ENCODE peak calls at places on chromosomes 12 and 14, in four cellular contexts. Q is GM20000, B is spleen, T is HFFc6. X is an unnamed sample.

GRCh38 chr14:37585101-37585479 is 10.0 kb downstream of the FOXA1 start:
- DNase-seq in Q (no peak), B (no peak), T (no peak), X (no peak)

GRCh38 chr12:47223848-47224213 is 144.1 kb upstream of the AMIGO2 start:
- DNase-seq in Q (no peak), B (no peak), T (no peak), X (no peak)

GRCh38 chr12:49451468-49452259 is 84.4 kb downstream of the SPATS2 start:
- DNase-seq in Q (peak), B (no peak), T (no peak), X (no peak)

GRCh38 chr12:125079943-125080645 is 14.9 kb downstream of the AACS start:
- DNase-seq in Q (no peak), B (no peak), T (no peak), X (no peak)

GRCh38 chr12:54988402-54989054 is 4.0 kb upstream of the TESPA1 start:
- DNase-seq in Q (no peak), B (peak), T (peak), X (no peak)

GRCh38 chr14:93970589-93970966 is 5.8 kb downstream of the ASB2 start:
- DNase-seq in Q (no peak), B (peak), T (no peak), X (no peak)

GRCh38 chr12:100427078-100427477 is 46.6 kb upstream of the NR1H4 start:
- DNase-seq in Q (no peak), B (no peak), T (peak), X (no peak)

GRCh38 chr14:45198551-45198950 is 54.5 kb downstream of the MIS18BP1 start:
- DNase-seq in Q (no peak), B (no peak), T (no peak), X (no peak)

GRCh38 chr12:95218164-95218851 is 701 bp downstream of the VEZT start:
- DNase-seq in Q (no peak), B (no peak), T (peak), X (no peak)

GRCh38 chr12:34597548-34598351 is 575.5 kb downstream of the ALG10 start:
- DNase-seq in Q (peak), B (peak), T (no peak), X (no peak)

GRCh38 chr14:31362746-31363145 is 57.6 kb downstream of the HEATR5A start:
- DNase-seq in Q (no peak), B (no peak), T (no peak), X (no peak)

GRCh38 chr14:49193365-49194050 is 392.7 kb downstream of the RPS29 start:
- DNase-seq in Q (peak), B (no peak), T (no peak), X (no peak)

GRCh38 chr14:96146131-96146771 is 58.4 kb upstream of the BDKRB2 start:
- DNase-seq in Q (no peak), B (no peak), T (peak), X (peak)

GRCh38 chr12:113190761-113191160 is 5.2 kb downstream of the RITA1 start:
- DNase-seq in Q (no peak), B (no peak), T (peak), X (no peak)

GRCh38 chr12:4412462-4412861 is 33.0 kb upstream of the FGF23 start:
- DNase-seq in Q (no peak), B (no peak), T (no peak), X (no peak)

GRCh38 chr14:70827366-70828151 is 18.2 kb upstream of the MAP3K9 start:
- DNase-seq in Q (no peak), B (no peak), T (peak), X (no peak)

GRCh38 chr14:76644875-76645518 is 116.3 kb upstream of the VASH1 start:
- DNase-seq in Q (peak), B (no peak), T (peak), X (no peak)

GRCh38 chr12:78641837-78642423 is 222.6 kb upstream of the SYT1 start:
- DNase-seq in Q (no peak), B (no peak), T (peak), X (no peak)

GRCh38 chr12:574475-575128 is 88.6 kb downstream of the NINJ2 start:
- DNase-seq in Q (no peak), B (no peak), T (no peak), X (no peak)

GRCh38 chr14:55585854-55586253 is 5.8 kb downstream of the KTN1 start:
- DNase-seq in Q (no peak), B (no peak), T (peak), X (no peak)

GRCh38 chr14:77183896-77184295 is 2.3 kb downstream of the TMEM63C start:
- DNase-seq in Q (no peak), B (no peak), T (no peak), X (no peak)

DNA sequence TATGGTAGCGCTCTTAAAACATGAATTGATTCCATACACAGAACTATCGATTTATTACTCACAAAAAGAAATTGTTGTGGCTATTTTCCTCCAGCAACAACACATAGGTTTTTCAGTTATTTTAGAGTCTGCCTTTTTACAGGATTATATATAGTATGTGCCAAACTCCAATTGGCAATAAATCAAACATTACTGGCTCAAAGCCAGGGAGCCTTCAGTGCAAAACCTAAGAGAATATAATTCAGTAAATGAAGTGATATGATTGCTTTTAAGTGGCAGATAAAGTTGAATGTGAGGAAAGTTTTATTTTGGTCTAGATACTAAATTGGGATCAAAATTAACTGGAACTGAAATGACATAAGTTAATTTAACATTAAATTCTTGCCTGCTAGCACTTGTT is 234.8 kb downstream of the PIK3C2G start:
- DNase-seq in Q (no peak), B (no peak), T (no peak), X (no peak)
- TF ChIP-seq CTCF in Q (no peak), B (no peak), T (no peak), X (no peak)

DNA sequence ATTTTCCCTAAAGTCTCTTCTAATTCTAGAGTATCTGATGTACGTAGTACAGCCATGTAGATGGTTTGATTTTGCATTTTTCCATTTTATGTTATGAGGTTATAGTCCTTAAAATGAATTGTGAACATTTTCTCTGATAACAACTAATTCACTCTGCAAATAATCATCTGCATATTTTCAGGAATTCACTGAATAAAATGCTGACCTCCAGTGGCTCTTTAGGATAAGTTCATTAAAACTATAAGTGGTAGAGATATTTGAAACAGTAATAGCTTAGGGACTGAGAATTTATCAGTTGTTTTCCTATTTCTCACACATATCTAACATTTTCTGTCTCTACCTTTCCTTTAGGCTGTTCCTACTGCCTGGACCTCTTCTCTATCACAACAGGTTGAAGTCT is 4.4 kb downstream of the MSRB3 start:
- DNase-seq in Q (no peak), B (no peak), T (no peak), X (no peak)
- TF ChIP-seq CTCF in Q (no peak), B (no peak), T (peak), X (peak)

DNA sequence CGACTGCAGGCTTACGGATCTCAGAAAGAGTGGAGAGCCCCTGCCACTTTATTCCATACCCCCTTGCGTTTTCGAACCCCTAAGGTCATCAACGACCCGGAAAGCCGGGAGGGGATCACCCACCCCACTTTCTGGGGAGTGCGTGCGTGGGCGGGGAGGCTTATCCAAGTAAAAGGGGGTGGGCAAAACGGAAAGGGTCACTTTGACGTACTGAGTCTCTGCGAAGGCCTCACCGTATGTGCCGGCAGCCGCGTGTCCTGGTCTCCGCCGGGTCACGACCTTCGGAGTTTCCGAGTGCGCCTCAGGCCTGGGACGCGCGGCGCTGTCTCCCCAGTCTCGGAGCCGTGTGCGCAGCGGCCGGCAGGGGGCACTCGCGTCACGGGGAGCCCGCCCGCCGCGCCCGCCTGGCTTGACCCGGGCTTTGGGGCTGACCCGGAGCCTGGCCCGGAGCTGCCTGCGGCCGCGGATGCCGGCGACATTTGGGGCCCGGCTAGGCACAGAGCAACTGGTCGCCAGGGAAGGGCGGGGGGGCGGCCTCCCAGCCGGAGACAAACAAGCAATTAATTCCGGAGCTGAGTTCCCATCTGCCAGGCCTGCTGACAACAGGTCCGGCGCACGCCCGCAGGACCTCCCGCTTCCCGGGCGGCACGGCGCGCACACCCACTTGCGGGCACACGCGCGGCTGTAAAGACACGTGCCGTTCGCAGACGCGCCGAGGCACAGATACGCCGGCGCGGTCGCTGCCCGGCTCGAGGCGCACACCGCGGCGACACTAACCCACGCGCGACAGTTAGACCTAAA is 890 bp upstream of the KIF26A start:
- DNase-seq in Q (peak), B (peak), T (no peak), X (peak)
- TF ChIP-seq CTCF in Q (peak), B (peak), T (peak), X (peak)

DNA sequence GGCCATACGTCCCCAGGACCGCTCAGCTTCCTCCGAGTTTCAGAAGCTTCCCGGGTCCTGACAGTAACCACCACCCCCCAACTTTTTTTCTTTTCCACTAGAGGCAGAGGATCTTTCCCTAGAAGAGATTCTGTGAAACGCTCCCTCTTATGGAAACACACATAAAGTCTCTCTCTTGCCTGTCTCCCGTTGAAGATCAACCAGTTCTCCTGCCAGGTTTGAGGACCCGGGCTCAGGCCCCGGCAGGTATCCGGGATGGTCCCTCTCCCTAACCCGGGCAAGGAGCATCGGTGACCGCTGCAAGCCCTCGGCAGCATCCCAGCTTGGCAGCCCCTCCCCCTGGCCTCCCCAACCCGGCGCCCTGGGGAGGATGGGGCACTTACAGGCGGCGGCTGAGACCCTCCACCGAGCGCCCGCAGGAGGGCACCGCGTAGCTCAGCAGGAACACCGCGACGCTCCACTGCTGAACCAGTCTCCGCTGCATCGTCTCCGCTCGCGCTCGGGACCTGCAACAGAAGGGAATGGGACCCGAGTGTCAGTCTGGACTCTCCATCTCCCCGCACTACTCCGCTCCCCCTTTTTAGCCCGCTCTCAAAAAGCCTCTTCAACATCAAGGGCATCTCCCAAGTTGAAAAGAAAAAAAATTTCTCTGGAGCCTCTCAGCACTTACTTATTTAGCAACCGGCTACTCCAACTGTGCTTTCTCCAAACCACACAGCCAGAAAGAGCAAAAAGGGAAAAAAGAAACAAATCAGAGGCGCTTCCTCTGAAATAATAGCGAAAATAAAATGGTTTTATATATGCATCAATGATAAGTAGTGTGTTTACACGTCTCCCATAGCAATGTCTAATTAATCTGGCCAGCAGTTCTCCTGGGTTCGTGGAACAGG is 3.3 kb downstream of the PTHLH start:
- DNase-seq in Q (peak), B (peak), T (peak), X (no peak)
- TF ChIP-seq CTCF in Q (no peak), B (no peak), T (peak), X (peak)

X was measured in chondrocyte.